ENCODE peak calls at places on chromosomes 2 and 18, in four cellular contexts. G, K, B and P are unnamed samples.
A peak's percentile ranks its signal among the peaks of the same experiment; 100 is the strongest.

GRCh38 chr2:86290596-86291327 is 46.7 kb downstream of the REEP1 start:
- DNase-seq in G (peak; percentile 6), K (no peak), B (no peak), P (no peak)

GRCh38 chr18:72727038-72727690 is 140.6 kb downstream of the NETO1 start:
- DNase-seq in G (no peak), K (peak; percentile 10), B (no peak), P (no peak)

GRCh38 chr18:49447810-49448745 is 12.4 kb downstream of the DYM start:
- DNase-seq in G (no peak), K (peak; percentile 77), B (no peak), P (peak; percentile 64)

GRCh38 chr2:176769021-176769420 is 443.6 kb upstream of the HNRNPA3 start:
- DNase-seq in G (no peak), K (no peak), B (no peak), P (no peak)

GRCh38 chr2:68458962-68459361 is 8.1 kb downstream of the FBXO48 start:
- DNase-seq in G (no peak), K (no peak), B (no peak), P (no peak)

GRCh38 chr18:77071711-77072292 is 60.8 kb downstream of the MBP start:
- DNase-seq in G (no peak), K (peak; percentile 76), B (peak; percentile 82), P (peak; percentile 90)

GRCh38 chr2:194750926-194751325 is 906.1 kb upstream of the SLC39A10 start:
- DNase-seq in G (no peak), K (no peak), B (no peak), P (no peak)

GRCh38 chr2:182506606-182507005 is 79.8 kb upstream of the PDE1A start:
- DNase-seq in G (no peak), K (peak; percentile 71), B (no peak), P (no peak)

GRCh38 chr2:145558617-145559350 is 1038.9 kb upstream of the ZEB2 start:
- DNase-seq in G (no peak), K (no peak), B (no peak), P (no peak)

GRCh38 chr2:220147186-220147585 is 519.8 kb downstream of the SLC4A3 start:
- DNase-seq in G (no peak), K (no peak), B (no peak), P (no peak)

GRCh38 chr18:3554091-3554601 is 104.2 kb downstream of the TGIF1 start:
- DNase-seq in G (no peak), K (no peak), B (no peak), P (no peak)

GRCh38 chr2:233209978-233210680 is 41.3 kb upstream of the ATG16L1 start:
- DNase-seq in G (no peak), K (peak; percentile 43), B (no peak), P (no peak)

GRCh38 chr2:38171208-38171858 is 95.4 kb upstream of the CYP1B1 start:
- DNase-seq in G (no peak), K (no peak), B (no peak), P (no peak)

GRCh38 chr2:71807969-71808451 is 339.7 kb downstream of the CYP26B1 start:
- DNase-seq in G (no peak), K (no peak), B (no peak), P (no peak)

GRCh38 chr2:26567534-26567933 is 73.6 kb downstream of the CIB4 start:
- DNase-seq in G (peak; percentile 22), K (no peak), B (no peak), P (no peak)

GRCh38 chr2:200321780-200322534 is 15.5 kb downstream of the SPATS2L start:
- DNase-seq in G (no peak), K (no peak), B (no peak), P (no peak)

GRCh38 chr2:100748673-100749072 is 71.3 kb upstream of the NPAS2 start:
- DNase-seq in G (no peak), K (no peak), B (no peak), P (no peak)

GRCh38 chr2:166373951-166374350 is 1.8 kb downstream of the SCN9A start:
- DNase-seq in G (no peak), K (peak; percentile 83), B (no peak), P (no peak)

GRCh38 chr2:80145499-80145898 is 159.1 kb downstream of the LRRTM1 start:
- DNase-seq in G (no peak), K (no peak), B (no peak), P (no peak)

GRCh38 chr2:36223259-36223658 is 132.3 kb upstream of the CRIM1 start:
- DNase-seq in G (no peak), K (no peak), B (no peak), P (no peak)

GRCh38 chr2:224109710-224110109 is 70.6 kb upstream of the SERPINE2 start:
- DNase-seq in G (no peak), K (no peak), B (no peak), P (no peak)

GRCh38 chr18:5476961-5477800 is 66.6 kb downstream of the EPB41L3 start:
- DNase-seq in G (no peak), K (no peak), B (no peak), P (no peak)

GRCh38 chr2:240602266-240603050 is 15.9 kb downstream of the CAPN10 start:
- DNase-seq in G (peak; percentile 55), K (no peak), B (no peak), P (no peak)

GRCh38 chr18:62420513-62421209 is 95.6 kb downstream of the TNFRSF11A start:
- DNase-seq in G (no peak), K (peak; percentile 82), B (no peak), P (no peak)

GRCh38 chr18:57744211-57744694 is 58.9 kb downstream of the ATP8B1 start:
- DNase-seq in G (no peak), K (no peak), B (no peak), P (peak; percentile 41)

GRCh38 chr2:231259104-231259503 is 60.7 kb downstream of the ARMC9 start:
- DNase-seq in G (no peak), K (no peak), B (no peak), P (no peak)

GRCh38 chr2:109242654-109243331 is 113.8 kb downstream of the SH3RF3 start:
- DNase-seq in G (peak; percentile 62), K (peak; percentile 96), B (peak; percentile 62), P (peak; percentile 95)

GRCh38 chr2:134207589-134208209 is 46.2 kb upstream of the MGAT5 start:
- DNase-seq in G (peak; percentile 80), K (peak; percentile 61), B (no peak), P (no peak)